ENCODE peak calls at places on chromosomes 11 and 22, in five cellular contexts. F is AG04449, L is gastrocnemius medialis, C is IMR-90, E is AG09309. G is an unnamed sample.

GRCh38 chr11:133939558-133939957 is 17.2 kb downstream of the IGSF9B start:
- DNase-seq in F (no peak), L (no peak), E (no peak), C (no peak), G (no peak)

GRCh38 chr22:49996532-49997220 is 15.9 kb downstream of the IL17REL start:
- DNase-seq in L (peak), E (no peak), F (no peak), C (no peak), G (no peak)

GRCh38 chr22:28021116-28021997 is 102.3 kb upstream of the PITPNB start:
- DNase-seq in E (no peak), F (no peak), L (no peak), C (no peak), G (no peak)

GRCh38 chr22:26672060-26672471 is 14.7 kb downstream of the MIAT start:
- DNase-seq in F (no peak), L (peak), E (no peak), C (no peak), G (no peak)

GRCh38 chr22:46213052-46213451 is 37.0 kb downstream of the CDPF1 start:
- DNase-seq in C (peak), L (no peak), F (no peak), E (no peak), G (no peak)

GRCh38 chr11:848988-849824 is 6.6 kb downstream of the TSPAN4 start:
- DNase-seq in L (no peak), C (no peak), F (no peak), E (no peak), G (no peak)

GRCh38 chr11:129853508-129854228 is 38.0 kb downstream of the TMEM45B start:
- DNase-seq in F (no peak), L (peak), E (no peak), C (peak), G (no peak)

GRCh38 chr11:101817536-101817935 is 97.3 kb upstream of the CEP126 start:
- DNase-seq in L (no peak), C (no peak), F (no peak), E (no peak), G (no peak)

GRCh38 chr11:17713851-17714250 is 5.5 kb upstream of the MYOD1 start:
- DNase-seq in E (no peak), C (no peak), F (no peak), L (no peak), G (no peak)

GRCh38 chr22:48832592-48832991 is 995.1 kb downstream of the BRD1 start:
- DNase-seq in F (no peak), E (no peak), C (no peak), L (no peak), G (no peak)

GRCh38 chr22:46754110-46754799 is 8.2 kb upstream of the TBC1D22A start:
- DNase-seq in L (peak), E (peak), C (peak), F (peak), G (peak)

GRCh38 chr11:8083088-8083395 is 2.0 kb downstream of the TUB start:
- DNase-seq in E (no peak), L (no peak), F (no peak), C (no peak), G (no peak)

GRCh38 chr11:34197256-34197655 is 91.8 kb downstream of the NAT10 start:
- DNase-seq in E (no peak), F (no peak), L (no peak), C (no peak), G (no peak)

GRCh38 chr22:46064966-46065666 is 85.2 kb upstream of the PPARA start:
- DNase-seq in F (no peak), E (no peak), L (peak), C (no peak), G (no peak)

DNA sequence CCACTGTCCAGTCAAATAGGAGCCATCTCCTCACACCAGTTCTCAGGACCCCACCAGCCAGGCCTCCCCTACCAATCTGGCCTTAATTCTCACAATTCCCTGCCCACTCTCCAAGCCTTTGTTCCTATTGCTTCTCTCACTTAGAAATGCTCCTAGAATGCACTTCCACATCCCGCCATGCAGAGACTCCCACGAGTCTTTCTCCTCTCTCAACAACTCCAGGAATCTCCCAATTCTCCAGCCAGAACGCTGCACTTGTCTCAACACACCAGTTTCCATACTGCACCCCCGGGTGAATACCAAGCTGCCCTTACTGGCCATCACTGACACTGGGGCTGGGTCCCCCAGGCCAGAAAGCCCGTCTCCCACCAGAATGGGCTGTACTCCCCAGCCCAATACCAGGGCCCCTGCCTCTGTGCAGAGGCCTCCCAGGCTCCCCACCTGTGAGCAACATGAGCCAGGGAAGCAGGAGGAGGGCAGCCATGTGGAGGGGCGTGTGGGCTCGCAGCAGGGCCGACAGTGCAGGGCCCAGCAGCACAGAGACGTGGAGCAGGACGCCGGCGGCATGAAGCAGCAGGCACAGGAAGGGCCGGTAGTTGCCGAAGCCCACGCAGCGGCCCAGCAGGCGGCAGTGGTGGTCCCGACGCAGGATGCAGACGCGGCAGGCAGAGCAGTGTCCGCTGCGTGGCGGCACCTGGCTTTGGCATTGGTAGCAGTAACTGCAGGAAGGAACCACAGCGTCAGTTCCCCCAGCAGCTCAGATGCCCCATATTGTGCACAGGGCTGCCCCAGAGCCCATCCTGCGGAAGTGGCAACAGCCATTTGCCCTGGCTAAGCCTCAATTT is 2.4 kb downstream of the ZDHHC24 start:
- DNase-seq in F (no peak), E (no peak), L (no peak), C (peak), G (no peak)
- TF ChIP-seq CTCF in F (peak), E (no peak), L (no peak), C (peak), G (peak)

GRCh38 chr11:46553746-46554204 is 40.0 kb downstream of the AMBRA1 start:
- DNase-seq in E (no peak), F (no peak), C (no peak), L (no peak), G (no peak)

GRCh38 chr11:46555269-46556054 is 38.4 kb downstream of the AMBRA1 start:
- DNase-seq in C (no peak), F (no peak), L (no peak), E (peak), G (peak)

GRCh38 chr11:46551261-46551660 is 42.6 kb downstream of the AMBRA1 start:
- DNase-seq in F (no peak), L (no peak), E (no peak), C (no peak), G (no peak)

GRCh38 chr11:46557684-46558151 is 36.1 kb downstream of the AMBRA1 start:
- DNase-seq in E (no peak), C (peak), L (no peak), F (no peak), G (no peak)

DNA sequence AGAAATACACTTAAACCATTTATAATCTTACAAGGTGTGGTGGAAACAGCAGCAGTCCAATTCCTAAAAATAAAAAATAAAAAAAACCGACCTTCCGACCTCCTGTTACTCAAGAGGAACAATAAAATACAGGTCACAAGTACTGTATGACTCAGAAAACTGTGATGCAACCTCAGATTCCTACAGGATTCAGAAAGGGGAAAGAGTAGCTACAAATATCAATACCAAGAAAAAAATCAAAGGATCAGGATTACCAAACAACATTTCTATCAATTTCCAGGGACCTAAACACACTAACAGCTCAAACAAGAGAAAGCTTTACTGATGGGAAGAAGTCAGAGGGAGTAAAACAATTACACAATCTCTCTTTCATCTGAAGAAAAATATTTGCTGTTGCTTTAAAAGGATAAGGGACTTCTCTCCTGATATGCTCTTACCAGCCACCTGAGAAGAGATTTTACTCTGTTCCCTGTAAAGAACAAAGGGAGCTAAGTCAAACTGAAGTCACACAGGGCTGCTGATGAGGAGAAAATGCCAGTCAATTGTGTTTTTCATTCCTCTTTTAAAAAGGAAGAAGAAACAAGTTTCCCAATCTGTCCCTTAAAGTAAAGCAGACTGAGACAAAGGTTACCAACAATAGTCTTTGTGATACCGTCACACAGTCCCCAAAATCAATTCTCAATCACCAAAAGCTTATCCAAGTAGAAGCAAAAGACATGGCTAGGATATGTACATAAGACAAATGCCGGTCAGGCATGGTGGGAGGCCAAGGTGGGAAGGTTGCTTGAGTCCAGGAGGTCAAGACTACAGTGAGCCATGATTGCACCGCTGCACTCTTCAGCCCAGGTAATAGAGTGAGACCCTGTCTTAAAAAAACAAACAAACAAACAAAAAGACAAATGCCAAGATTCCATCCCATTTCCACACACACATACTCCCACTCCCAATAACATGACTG is 39.3 kb downstream of the AMBRA1 start:
- DNase-seq in E (peak), F (no peak), C (peak), L (peak), G (peak)
- H3K4me3 ChIP-seq in E (no peak), F (no peak), C (no peak), L (peak), G (no peak)

DNA sequence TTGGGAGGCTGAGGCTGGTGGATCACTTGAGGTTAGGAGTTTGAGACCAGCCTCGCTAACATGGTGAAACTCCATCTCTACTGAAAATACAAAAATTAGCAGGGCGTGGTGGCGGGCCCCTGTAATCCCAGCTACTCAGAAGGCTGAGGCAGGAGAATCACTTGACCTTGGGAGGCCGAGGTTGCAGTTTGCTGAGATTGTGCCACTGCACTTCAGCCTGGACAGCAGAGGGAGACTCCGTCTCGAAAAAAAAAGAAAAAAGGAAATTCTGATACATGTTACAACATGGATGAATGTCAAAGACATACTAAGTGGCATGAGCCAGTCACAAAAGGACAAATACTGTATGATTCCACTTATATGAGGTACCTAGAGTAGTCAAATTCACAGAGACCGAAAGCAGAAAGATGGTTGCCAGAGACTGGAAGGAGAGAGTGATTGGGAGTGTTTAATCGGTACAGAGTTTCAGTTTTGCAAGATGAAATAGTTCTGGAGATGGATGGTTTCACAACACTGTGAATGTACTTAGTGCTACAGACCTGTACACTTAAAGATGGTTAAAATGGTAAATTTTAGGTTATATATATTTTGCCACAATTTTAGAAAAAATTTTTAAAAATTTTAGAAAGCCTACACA is 92.3 kb downstream of the BLID start:
- DNase-seq in C (no peak), L (no peak), E (no peak), F (no peak), G (no peak)
- TF ChIP-seq CTCF in C (no peak), L (no peak), E (peak), F (no peak), G (peak)

DNA sequence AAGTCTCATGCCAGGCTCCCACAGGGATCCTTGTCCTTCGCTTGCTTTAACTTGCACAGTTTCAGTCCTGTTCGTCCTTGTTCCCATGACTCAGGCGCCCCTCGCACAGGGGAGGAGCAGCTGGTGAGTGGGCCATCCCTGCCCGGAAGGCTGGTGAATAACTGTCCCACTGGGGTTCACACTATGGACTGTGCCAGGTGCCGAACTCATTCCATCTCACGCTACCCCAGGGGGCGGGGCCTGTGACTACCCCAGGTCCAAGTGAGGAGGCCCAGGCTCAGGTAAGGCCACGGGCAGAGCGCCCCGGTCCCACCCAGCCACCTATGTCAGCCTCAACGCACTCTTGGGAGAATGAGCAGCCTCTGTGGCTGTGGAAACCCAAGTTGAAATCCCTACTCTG is 7.2 kb upstream of the CARD10 start:
- DNase-seq in L (no peak), C (no peak), F (no peak), E (no peak), G (no peak)
- H3K4me3 ChIP-seq in L (no peak), C (no peak), F (no peak), E (no peak), G (no peak)